ENCODE peak calls at places on chromosomes 12 and 14, in five cellular contexts. A is AG04450, N is astrocyte, C is psoas muscle, I is osteocyte. P is an unnamed sample.

GRCh38 chr12:20374775-20375174 is 6.4 kb downstream of the PDE3A start:
- DNase-seq in N (no peak), A (no peak), C (no peak), I (no peak), P (no peak)

GRCh38 chr12:107287436-107288413 is 194.4 kb upstream of the CRY1 start:
- DNase-seq in A (no peak), I (no peak), C (no peak), N (peak; percentile 11), P (no peak)

GRCh38 chr14:72743626-72744025 is 150.3 kb downstream of the DPF3 start:
- DNase-seq in I (peak; percentile 68), C (no peak), A (no peak), N (no peak), P (no peak)

GRCh38 chr12:25250744-25251730 is at the start of gene KRAS:
- DNase-seq in A (peak; percentile 95), N (peak; percentile 96), C (peak; percentile 97), I (peak; percentile 98), P (peak; percentile 96)

GRCh38 chr12:96862326-96862725 is 44.7 kb upstream of the NEDD1 start:
- DNase-seq in I (no peak), C (no peak), N (no peak), A (no peak), P (no peak)

GRCh38 chr12:32198555-32198954 is 91.9 kb downstream of the BICD1 start:
- DNase-seq in N (peak; percentile 27), A (no peak), I (no peak), C (no peak), P (no peak)

GRCh38 chr12:64004639-64005038 is 160.1 kb downstream of the SRGAP1 start:
- DNase-seq in A (no peak), I (no peak), N (peak; percentile 27), C (no peak), P (no peak)

GRCh38 chr12:39332661-39333175 is 110.2 kb downstream of the KIF21A start:
- DNase-seq in C (no peak), A (no peak), I (no peak), N (no peak), P (no peak)

GRCh38 chr12:120314220-120314619 is 12.1 kb downstream of the SIRT4 start:
- DNase-seq in N (no peak), I (no peak), A (no peak), C (no peak), P (no peak)

GRCh38 chr14:63039800-63040380 is 5.4 kb downstream of the KCNH5 start:
- DNase-seq in I (no peak), N (peak; percentile 69), A (peak; percentile 59), C (no peak), P (peak; percentile 16)

GRCh38 chr14:71675126-71675901 is 256.9 kb upstream of the RGS6 start:
- DNase-seq in I (no peak), A (no peak), C (no peak), N (no peak), P (no peak)

GRCh38 chr12:23084236-23084995 is 459.4 kb downstream of the ETNK1 start:
- DNase-seq in C (no peak), A (peak; percentile 88), N (peak; percentile 99), I (no peak), P (no peak)

GRCh38 chr14:31419179-31420012 is 954 bp downstream of the HEATR5A start:
- DNase-seq in N (peak; percentile 29), C (no peak), A (no peak), I (no peak), P (no peak)

GRCh38 chr14:100317897-100318808 is 5.0 kb upstream of the SLC25A47 start:
- DNase-seq in A (no peak), C (peak; percentile 78), N (peak; percentile 14), I (no peak), P (peak; percentile 73)

GRCh38 chr12:57940052-57940914 is 1.1 kb upstream of the ATP23 start:
- DNase-seq in A (no peak), N (no peak), C (no peak), I (no peak), P (no peak)

GRCh38 chr12:40031965-40032364 is 73.9 kb downstream of the SLC2A13 start:
- DNase-seq in I (no peak), C (no peak), A (no peak), N (no peak), P (no peak)

GRCh38 chr12:34119366-34119765 is 97.1 kb downstream of the ALG10 start:
- DNase-seq in I (no peak), C (no peak), N (no peak), A (no peak), P (no peak)

GRCh38 chr12:67469666-67470065 is 178.9 kb upstream of the DYRK2 start:
- DNase-seq in C (no peak), A (no peak), N (no peak), I (no peak), P (peak; percentile 48)

GRCh38 chr14:33691907-33692306 is 259.0 kb downstream of the EGLN3 start:
- DNase-seq in I (no peak), A (no peak), N (no peak), C (no peak), P (no peak)

GRCh38 chr14:75880512-75880911 is 101.3 kb downstream of the TGFB3 start:
- DNase-seq in I (no peak), N (no peak), C (no peak), A (no peak), P (no peak)

GRCh38 chr12:70227911-70228310 is 15.3 kb upstream of the CNOT2 start:
- DNase-seq in I (no peak), A (no peak), C (no peak), N (no peak), P (no peak)

GRCh38 chr12:101207086-101207780 is 2.8 kb downstream of the SLC5A8 start:
- DNase-seq in N (no peak), I (no peak), A (no peak), C (no peak), P (no peak)

GRCh38 chr12:14393736-14394135 is 28.3 kb downstream of the ATF7IP start:
- DNase-seq in N (peak; percentile 64), A (no peak), C (no peak), I (no peak), P (no peak)

GRCh38 chr12:93145086-93145485 is 216.0 kb upstream of the EEA1 start:
- DNase-seq in I (no peak), A (no peak), C (no peak), N (no peak), P (no peak)

GRCh38 chr12:2136901-2137300 is 84.1 kb downstream of the CACNA1C start:
- DNase-seq in N (no peak), A (no peak), C (no peak), I (no peak), P (no peak)

GRCh38 chr12:95881331-95881955 is 22.7 kb downstream of the SNRPF start:
- DNase-seq in I (no peak), C (no peak), A (peak; percentile 18), N (peak; percentile 29), P (no peak)

GRCh38 chr12:101789171-101789570 is 41.6 kb downstream of the GNPTAB start:
- DNase-seq in N (no peak), I (no peak), A (no peak), C (no peak), P (no peak)

DNA sequence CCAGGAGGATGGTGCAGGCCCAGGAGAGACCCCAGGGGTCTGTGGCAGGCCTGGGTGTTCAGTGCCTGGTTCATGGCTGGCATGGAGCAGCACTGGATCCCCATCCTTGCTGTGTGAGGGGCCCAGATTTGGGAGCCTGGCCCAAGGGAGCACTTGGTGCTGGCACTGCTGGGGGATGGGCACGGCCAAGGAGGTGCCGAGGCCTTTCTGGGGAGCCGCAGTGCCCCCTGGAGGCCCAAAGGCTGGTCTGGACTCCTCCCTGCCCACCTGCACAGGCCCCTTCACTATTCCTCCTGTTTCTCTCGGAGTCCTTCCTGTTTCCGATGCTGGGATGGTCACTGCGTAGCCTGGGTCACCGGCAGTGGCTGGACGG is 48.6 kb downstream of the LRCOL1 start:
- DNase-seq in A (no peak), I (no peak), N (no peak), C (no peak), P (peak; percentile 58)
- TF ChIP-seq CTCF in A (peak; percentile 52), I (no peak), N (peak; percentile 10), C (peak; percentile 23), P (no peak)

DNA sequence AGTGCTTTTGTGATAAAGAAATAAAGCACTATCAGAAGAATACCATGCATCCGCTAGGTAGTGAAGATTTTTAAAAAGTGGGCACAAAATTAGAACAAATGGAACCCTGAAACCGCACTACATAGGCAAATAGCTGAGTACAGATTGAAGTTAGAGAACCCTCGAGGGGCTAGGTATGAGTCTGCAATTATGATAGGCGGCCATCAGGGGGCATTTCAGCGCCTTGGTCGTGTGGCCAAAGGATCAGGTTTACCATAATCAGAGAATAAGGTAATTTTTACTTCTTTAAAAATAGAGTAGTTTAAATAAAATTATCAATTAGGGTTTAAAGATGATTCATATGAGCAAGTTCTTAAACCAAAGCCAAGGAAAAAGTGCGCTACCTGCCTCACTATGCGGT is 129.8 kb downstream of the TMX1 start:
- DNase-seq in A (no peak), C (no peak), N (no peak), I (no peak), P (no peak)
- TF ChIP-seq CTCF in A (no peak), C (peak; percentile 27), N (no peak), I (peak; percentile 37), P (peak; percentile 17)

GRCh38 chr12:55942577-55943136 is 11.7 kb downstream of the DGKA start:
- DNase-seq in I (no peak), A (no peak), C (no peak), N (no peak), P (no peak)
- TF ChIP-seq CTCF in I (no peak), A (no peak), C (no peak), N (no peak), P (no peak)

DNA sequence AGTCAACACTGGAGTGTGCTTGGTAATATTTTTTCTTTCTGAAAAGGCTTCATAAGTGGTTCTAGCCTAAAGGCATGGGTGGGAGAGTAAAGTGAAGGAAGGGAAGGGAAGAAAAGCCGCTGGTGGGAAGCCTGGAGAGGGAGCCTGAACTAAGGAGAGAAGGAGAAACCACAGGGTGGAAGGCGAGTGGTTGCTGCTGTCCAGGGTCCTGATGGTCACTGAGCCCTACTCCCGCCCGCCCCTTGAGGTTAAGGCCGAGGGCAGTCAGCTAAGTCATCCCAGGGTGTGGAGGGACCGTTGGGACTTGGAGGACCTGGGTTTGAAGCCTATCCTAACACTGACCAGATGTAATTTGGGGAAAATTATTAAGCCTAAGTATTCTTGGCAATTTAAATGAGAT is 189.1 kb downstream of the PIWIL1 start:
- DNase-seq in N (no peak), A (no peak), C (no peak), I (no peak), P (peak; percentile 90)
- TF ChIP-seq CTCF in N (no peak), A (no peak), C (no peak), I (no peak), P (no peak)

DNA sequence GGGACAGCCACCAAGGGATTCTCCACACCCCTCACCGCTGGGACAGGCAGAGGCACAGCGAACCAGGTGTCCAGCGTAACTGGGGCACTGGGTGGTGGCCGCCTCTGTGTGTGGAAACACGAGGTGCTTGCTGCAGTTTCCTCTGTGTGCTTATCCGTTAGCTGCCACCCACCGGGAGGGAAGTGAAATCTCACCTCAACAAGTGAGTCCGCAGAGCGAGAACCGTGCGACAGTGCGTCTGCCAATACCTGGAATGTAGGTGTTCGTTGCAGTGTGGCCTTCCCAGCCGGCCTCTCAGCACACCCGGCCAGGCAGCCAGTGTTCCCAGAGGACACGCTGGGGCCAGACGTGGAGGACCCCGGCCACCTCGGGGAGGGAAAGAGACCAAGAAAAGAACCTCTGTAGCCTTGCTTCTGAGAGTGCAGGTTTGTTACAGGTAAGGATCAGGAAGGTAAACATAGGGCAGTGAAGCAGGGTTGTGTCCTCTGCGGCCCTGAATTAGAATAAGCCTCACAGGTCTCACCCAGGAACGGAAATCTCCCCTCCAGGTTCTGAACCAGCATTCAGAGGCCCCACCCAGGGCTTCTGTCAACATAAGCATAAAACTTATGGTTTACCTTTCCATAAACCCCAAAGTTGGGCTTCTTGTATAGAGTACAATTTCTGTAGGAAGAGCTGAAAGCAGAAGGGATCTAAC is 1.5 kb downstream of the BCL2L14 start:
- DNase-seq in N (no peak), C (no peak), A (no peak), I (no peak), P (no peak)
- TF ChIP-seq CTCF in N (no peak), C (no peak), A (no peak), I (no peak), P (no peak)